ENCODE peak calls at places on chromosomes 7 and 10, in seven cellular contexts. A is memory B cell; I is AG10803; M is NCI-H1417; W is activated CD4-positive, CD25-positive, alpha-beta regulatory T cell; Q is stimulated activated CD8-positive, alpha-beta memory T cell treated with anti-CD3 and anti-CD28 coated beads, Interleukin-2, amount 100 ng/mL, for 48 hours; X is H54. O is an unnamed sample.

GRCh38 chr7:81031243-81031642 is 112.4 kb upstream of the SEMA3C start:
- DNase-seq in Q (no peak), A (no peak), X (no peak), M (no peak), W (no peak), I (no peak), O (no peak)

GRCh38 chr10:101297901-101298451 is 56.0 kb upstream of the BTRC start:
- DNase-seq in A (peak), W (peak), X (peak), I (peak), Q (peak), M (peak), O (peak)

GRCh38 chr10:2958659-2959058 is 108.7 kb upstream of the PFKP start:
- DNase-seq in M (no peak), W (no peak), I (no peak), A (no peak), X (no peak), Q (no peak), O (no peak)

GRCh38 chr10:101828734-101829551 is 10.7 kb upstream of the OGA start:
- DNase-seq in W (no peak), I (no peak), Q (no peak), M (no peak), A (no peak), X (no peak), O (no peak)

GRCh38 chr7:130986271-130986690 is 252.3 kb upstream of the KLF14 start:
- DNase-seq in X (no peak), A (no peak), Q (no peak), M (no peak), W (no peak), I (peak), O (no peak)

GRCh38 chr7:107593025-107593410 is 13.0 kb downstream of the BCAP29 start:
- DNase-seq in I (no peak), A (no peak), Q (no peak), M (no peak), W (no peak), X (no peak), O (no peak)

GRCh38 chr7:22826593-22826992 is 3.9 kb upstream of the TOMM7 start:
- DNase-seq in I (no peak), X (no peak), W (no peak), A (no peak), Q (no peak), M (peak), O (no peak)

GRCh38 chr7:107788662-107789061 is 14.4 kb downstream of the SLC26A3 start:
- DNase-seq in Q (no peak), W (no peak), X (no peak), I (no peak), M (no peak), A (no peak), O (no peak)

GRCh38 chr10:120039066-120039465 is 146.5 kb downstream of the SEC23IP start:
- DNase-seq in X (no peak), W (no peak), I (no peak), Q (no peak), M (no peak), A (no peak), O (no peak)

GRCh38 chr10:29926649-29927048 is 132.7 kb downstream of the JCAD start:
- DNase-seq in W (no peak), Q (no peak), M (peak), X (no peak), A (no peak), I (peak), O (no peak)

GRCh38 chr7:44748948-44749731 is 493 bp downstream of the ZMIZ2 start:
- DNase-seq in A (peak), Q (peak), I (no peak), M (peak), X (no peak), W (no peak), O (no peak)

GRCh38 chr10:70198696-70199466 is 28.6 kb upstream of the SAR1A start:
- DNase-seq in X (no peak), Q (no peak), I (peak), A (no peak), M (no peak), W (no peak), O (no peak)

GRCh38 chr10:129741280-129741977 is 222.6 kb downstream of the EBF3 start:
- DNase-seq in M (no peak), X (no peak), A (no peak), W (no peak), I (no peak), Q (no peak), O (no peak)

GRCh38 chr10:100006241-100006886 is 3.4 kb downstream of the DNMBP start:
- DNase-seq in Q (no peak), I (peak), X (peak), W (no peak), A (no peak), M (no peak), O (no peak)

GRCh38 chr7:149229526-149229925 is 9.9 kb upstream of the ZNF212 start:
- DNase-seq in I (no peak), X (no peak), M (peak), W (no peak), A (no peak), Q (no peak), O (no peak)

GRCh38 chr7:154794147-154794780 is 208.7 kb downstream of the PAXIP1 start:
- DNase-seq in M (no peak), A (no peak), I (no peak), W (no peak), Q (peak), X (no peak), O (peak)